ENCODE peak calls at places on chromosomes 4 and X, in six cellular contexts. K, I, H, Y, W and M are unnamed samples.
A peak's percentile ranks its signal among the peaks of the same experiment; 100 is the strongest.

GRCh38 chr4:128921954-128922353 is 112.5 kb downstream of the JADE1 start:
- DNase-seq in K (no peak), I (no peak), H (no peak), Y (no peak), W (no peak), M (no peak)

GRCh38 chrX:11756354-11757318 is 1.4 kb upstream of the MSL3 start:
- DNase-seq in K (no peak), I (no peak), H (no peak), Y (peak; percentile 13), W (no peak), M (no peak)

GRCh38 chr4:89312066-89312465 is 4.5 kb upstream of the GPRIN3 start:
- DNase-seq in K (no peak), I (no peak), H (no peak), Y (no peak), W (no peak), M (no peak)

GRCh38 chrX:136582624-136583023 is 50.6 kb downstream of the VGLL1 start:
- DNase-seq in K (no peak), I (no peak), H (no peak), Y (no peak), W (no peak), M (no peak)

GRCh38 chr4:179097741-179098140 is 1655.5 kb upstream of the AGA start:
- DNase-seq in K (no peak), I (no peak), H (no peak), Y (peak; percentile 56), W (no peak), M (no peak)

GRCh38 chr4:184937030-184937710 is 81.1 kb upstream of the HELT start:
- DNase-seq in K (no peak), I (no peak), H (no peak), Y (no peak), W (no peak), M (no peak)

GRCh38 chr4:55181606-55182005 is 56.2 kb upstream of the KDR start:
- DNase-seq in K (no peak), I (no peak), H (no peak), Y (no peak), W (no peak), M (no peak)

GRCh38 chr4:177265729-177266128 is 43.9 kb upstream of the NEIL3 start:
- DNase-seq in K (no peak), I (no peak), H (no peak), Y (no peak), W (no peak), M (no peak)

GRCh38 chrX:110002300-110003166 is at the start of gene TMEM164:
- DNase-seq in K (peak; percentile 56), I (peak; percentile 82), H (peak; percentile 94), Y (peak; percentile 80), W (peak; percentile 82), M (peak; percentile 86)

GRCh38 chrX:146006637-146007036 is 189.0 kb downstream of the SLITRK2 start:
- DNase-seq in K (no peak), I (no peak), H (no peak), Y (no peak), W (no peak), M (no peak)

GRCh38 chr4:21948347-21949072 is at the start of gene KCNIP4:
- DNase-seq in K (no peak), I (peak; percentile 39), H (peak; percentile 90), Y (peak; percentile 67), W (no peak), M (no peak)

GRCh38 chrX:10197597-10198210 is 40.9 kb downstream of the CLCN4 start:
- DNase-seq in K (no peak), I (no peak), H (no peak), Y (no peak), W (no peak), M (no peak)

GRCh38 chrX:81586091-81586490 is 384.2 kb downstream of the SH3BGRL start:
- DNase-seq in K (no peak), I (no peak), H (no peak), Y (no peak), W (no peak), M (no peak)

GRCh38 chr4:8082517-8083055 is 76.0 kb downstream of the ABLIM2 start:
- DNase-seq in K (no peak), I (no peak), H (no peak), Y (no peak), W (no peak), M (no peak)

GRCh38 chr4:3436798-3437581 is 4.8 kb upstream of the HGFAC start:
- DNase-seq in K (peak; percentile 62), I (no peak), H (no peak), Y (peak; percentile 70), W (peak; percentile 75), M (no peak)

GRCh38 chr4:87516683-87517082 is 12.5 kb downstream of the SPARCL1 start:
- DNase-seq in K (no peak), I (no peak), H (no peak), Y (no peak), W (no peak), M (no peak)

GRCh38 chr4:141807073-141807472 is 170.7 kb downstream of the IL15 start:
- DNase-seq in K (no peak), I (no peak), H (no peak), Y (peak; percentile 56), W (no peak), M (no peak)

GRCh38 chr4:95232358-95233156 is 316.2 kb downstream of the UNC5C start:
- DNase-seq in K (no peak), I (no peak), H (no peak), Y (no peak), W (no peak), M (no peak)

GRCh38 chr4:10122236-10122932 is 5.8 kb upstream of the WDR1 start:
- DNase-seq in K (no peak), I (no peak), H (no peak), Y (no peak), W (no peak), M (no peak)

GRCh38 chrX:45191383-45191782 is 9.3 kb downstream of the DIPK2B start:
- DNase-seq in K (no peak), I (no peak), H (no peak), Y (no peak), W (no peak), M (no peak)

GRCh38 chr4:112031712-112032328 is 113.4 kb upstream of the FAM241A start:
- DNase-seq in K (peak; percentile 48), I (no peak), H (peak; percentile 41), Y (peak; percentile 81), W (no peak), M (no peak)

GRCh38 chr4:137075586-137075985 is 456.7 kb downstream of the PCDH18 start:
- DNase-seq in K (no peak), I (no peak), H (no peak), Y (no peak), W (no peak), M (no peak)

GRCh38 chrX:111083101-111083500 is 12.9 kb upstream of the PAK3 start:
- DNase-seq in K (no peak), I (no peak), H (no peak), Y (no peak), W (no peak), M (no peak)

DNA sequence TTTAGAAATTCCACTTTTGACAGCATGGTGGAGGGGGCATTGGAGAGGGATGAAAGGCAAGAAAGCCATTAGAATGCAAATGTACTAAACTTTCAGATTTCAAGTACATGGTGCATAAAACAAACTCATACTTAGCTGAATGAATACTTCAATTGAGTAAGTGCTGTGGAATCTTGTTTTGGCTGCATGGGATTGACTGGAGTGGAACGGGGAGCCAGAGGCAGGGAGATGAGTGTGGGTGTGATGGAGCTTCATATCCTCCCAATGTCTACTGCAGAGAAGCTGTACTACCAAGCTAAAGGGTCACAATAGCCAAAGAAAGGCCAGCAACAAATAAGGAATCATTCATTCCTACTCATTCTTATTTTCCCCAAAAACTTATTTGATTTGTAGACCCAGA is 52.3 kb downstream of the USP46 start:
- DNase-seq in K (no peak), I (no peak), H (no peak), Y (peak; percentile 24), W (no peak), M (no peak)
- H3K36me3 ChIP-seq in K (peaks cover 14% of the 10 kb centered on the region), I (no peaks in the 10 kb centered on the region), H (peaks cover 14% of the 10 kb centered on the region), Y (peaks cover 56% of the 10 kb centered on the region), W (no peaks in the 10 kb centered on the region), M (peaks cover 46% of the 10 kb centered on the region)

GRCh38 chr4:105631818-105632400 is 76.6 kb downstream of the INTS12 start:
- DNase-seq in K (no peak), I (no peak), H (no peak), Y (peak; percentile 50), W (no peak), M (no peak)

GRCh38 chr4:105632599-105632998 is 75.9 kb downstream of the INTS12 start:
- DNase-seq in K (no peak), I (no peak), H (no peak), Y (no peak), W (no peak), M (no peak)

GRCh38 chr4:105637409-105638258 is 70.9 kb downstream of the INTS12 start:
- DNase-seq in K (no peak), I (peak; percentile 75), H (no peak), Y (peak; percentile 33), W (peak; percentile 79), M (peak; percentile 74)

GRCh38 chr4:105633241-105633640 is 75.2 kb downstream of the INTS12 start:
- DNase-seq in K (no peak), I (no peak), H (no peak), Y (no peak), W (peak; percentile 28), M (no peak)

GRCh38 chr4:105634402-105634801 is 74.1 kb downstream of the INTS12 start:
- DNase-seq in K (no peak), I (no peak), H (no peak), Y (no peak), W (no peak), M (no peak)
- H3K36me3 ChIP-seq in K (no peaks in the 10 kb centered on the region), I (no peaks in the 10 kb centered on the region), H (no peaks in the 10 kb centered on the region), Y (no peaks in the 10 kb centered on the region), W (no peaks in the 10 kb centered on the region), M (no peaks in the 10 kb centered on the region)

GRCh38 chrX:66601522-66601921 is 37.4 kb downstream of the EDA2R start:
- DNase-seq in K (no peak), I (no peak), H (no peak), Y (no peak), W (no peak), M (no peak)
- H3K36me3 ChIP-seq in K (no peaks in the 10 kb centered on the region), I (no peaks in the 10 kb centered on the region), H (peaks cover 7% of the 10 kb centered on the region), Y (peaks cover 58% of the 10 kb centered on the region), W (no peaks in the 10 kb centered on the region), M (peaks cover 5% of the 10 kb centered on the region)

GRCh38 chr4:1213336-1213995 is 35.5 kb downstream of the CTBP1 start:
- DNase-seq in K (no peak), I (no peak), H (no peak), Y (no peak), W (no peak), M (peak; percentile 14)

GRCh38 chr4:1211371-1211770 is 37.6 kb downstream of the CTBP1 start:
- DNase-seq in K (no peak), I (no peak), H (no peak), Y (no peak), W (no peak), M (peak; percentile 9)

GRCh38 chr4:1214101-1215095 is 34.5 kb downstream of the CTBP1 start:
- DNase-seq in K (no peak), I (no peak), H (no peak), Y (no peak), W (no peak), M (no peak)

GRCh38 chr4:1211951-1212545 is 36.9 kb downstream of the CTBP1 start:
- DNase-seq in K (no peak), I (no peak), H (no peak), Y (no peak), W (no peak), M (peak; percentile 14)

GRCh38 chr4:1212546-1213335 is 36.2 kb downstream of the CTBP1 start:
- DNase-seq in K (no peak), I (no peak), H (no peak), Y (no peak), W (no peak), M (peak; percentile 15)
- H3K36me3 ChIP-seq in K (peaks cover 19% of the 10 kb centered on the region), I (no peaks in the 10 kb centered on the region), H (peaks cover 18% of the 10 kb centered on the region), Y (peaks cover 52% of the 10 kb centered on the region), W (peaks cover 41% of the 10 kb centered on the region), M (peaks cover 71% of the 10 kb centered on the region)

GRCh38 chrX:1162119-1162916 is 50.1 kb downstream of the CRLF2 start:
- DNase-seq in K (no peak), I (peak; percentile 17), H (no peak), Y (no peak), W (no peak), M (no peak)
- H3K36me3 ChIP-seq in K (no peaks in the 10 kb centered on the region), I (no peaks in the 10 kb centered on the region), H (no peaks in the 10 kb centered on the region), Y (no peaks in the 10 kb centered on the region), W (no peaks in the 10 kb centered on the region), M (no peaks in the 10 kb centered on the region)